ENCODE peak calls at places on chromosomes 6 and 20, in ten cellular contexts. U is kidney; L is breast epithelium; X is CD8-positive, alpha-beta T cell; G is AG09309; E is ascending aorta; H is hepatocyte; Y is psoas muscle; B is PC-9; Z is mammary epithelial cell. S is an unnamed sample.

GRCh38 chr6:35224720-35225119 is 11.0 kb downstream of the SCUBE3 start:
- DNase-seq in U (no peak), L (no peak), X (no peak), G (no peak), E (no peak), H (no peak), Y (no peak), B (no peak), Z (no peak), S (no peak)

GRCh38 chr20:60559462-60559861 is 601.2 kb downstream of the CDH26 start:
- DNase-seq in U (no peak), L (no peak), X (no peak), G (no peak), E (no peak), H (no peak), Y (no peak), B (no peak), Z (no peak), S (no peak)

GRCh38 chr6:42108071-42108470 is 34.3 kb downstream of the C6orf132 start:
- DNase-seq in U (no peak), L (no peak), X (no peak), G (no peak), E (no peak), H (no peak), Y (no peak), B (no peak), Z (no peak), S (no peak)

GRCh38 chr6:154510144-154510905 is at the start of gene CNKSR3:
- DNase-seq in U (peak), L (peak), X (no peak), G (peak), E (peak), H (peak), Y (peak), B (peak), Z (peak), S (peak)

GRCh38 chr20:13008761-13009681 is at the start of gene SPTLC3:
- DNase-seq in U (peak), L (peak), X (no peak), G (peak), E (no peak), H (peak), Y (peak), B (peak), Z (peak), S (peak)

GRCh38 chr6:2596222-2596621 is 154.5 kb downstream of the MYLK4 start:
- DNase-seq in U (no peak), L (no peak), X (no peak), G (no peak), E (no peak), H (no peak), Y (no peak), B (no peak), Z (no peak), S (no peak)

GRCh38 chr6:148769304-148769968 is 22.6 kb downstream of the UST start:
- DNase-seq in U (no peak), L (no peak), X (no peak), G (no peak), E (no peak), H (no peak), Y (no peak), B (no peak), Z (no peak), S (no peak)

GRCh38 chr20:49132995-49133451 is 55.1 kb downstream of the STAU1 start:
- DNase-seq in U (no peak), L (no peak), X (no peak), G (peak), E (no peak), H (peak), Y (no peak), B (peak), Z (peak), S (peak)

GRCh38 chr6:13404115-13404891 is 76.0 kb upstream of the TBC1D7 start:
- DNase-seq in U (no peak), L (no peak), X (no peak), G (no peak), E (no peak), H (no peak), Y (no peak), B (no peak), Z (peak), S (no peak)

GRCh38 chr20:57660510-57661199 is 40.4 kb upstream of the ZBP1 start:
- DNase-seq in U (no peak), L (peak), X (no peak), G (no peak), E (no peak), H (no peak), Y (no peak), B (no peak), Z (no peak), S (no peak)

DNA sequence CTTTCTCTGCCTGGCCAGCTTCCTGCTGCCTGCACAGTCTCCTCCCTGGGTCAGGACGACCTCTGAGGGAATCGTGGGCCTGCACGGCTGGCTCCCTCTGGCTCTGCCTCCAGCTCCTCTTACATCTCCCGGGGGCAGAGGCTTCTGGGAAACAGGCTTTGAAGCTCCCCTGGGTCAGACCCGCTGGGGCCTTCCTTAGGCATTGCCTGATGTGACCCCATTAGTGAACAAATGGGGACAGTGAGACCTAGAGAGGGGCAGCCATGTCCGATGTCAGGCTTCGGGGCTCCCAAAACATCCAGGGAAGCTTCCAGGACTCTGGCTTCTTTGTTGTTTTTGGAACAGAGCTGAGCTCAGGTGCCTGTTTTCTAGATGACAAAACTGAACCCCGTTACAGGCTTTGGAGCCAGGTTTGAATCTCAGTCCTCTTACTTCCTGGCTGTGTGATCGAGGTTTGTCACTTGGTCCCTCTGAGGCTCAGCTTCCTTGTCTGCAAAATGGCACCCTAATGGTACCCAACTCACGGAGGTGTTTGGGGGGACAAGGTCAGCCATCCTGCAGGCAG is 94.3 kb downstream of the CEBPB start:
- DNase-seq in U (peak), L (no peak), X (no peak), G (no peak), E (no peak), H (no peak), Y (peak), B (no peak), Z (no peak), S (no peak)
- H3K4me3 ChIP-seq in U (no peak), L (no peak), X (no peak), G (no peak), E (no peak), H (no peak), Y (no peak), B (peak), Z (no peak), S (no peak)

GRCh38 chr20:38651154-38651553 is 49.5 kb downstream of the ARHGAP40 start:
- DNase-seq in U (no peak), L (no peak), X (no peak), G (no peak), E (no peak), H (no peak), Y (no peak), B (peak), Z (no peak), S (no peak)
- TF ChIP-seq CTCF in U (no peak), L (no peak), X (no peak), G (no peak), E (no peak), H (no peak), Y (no peak), B (no peak), Z (no peak), S (no peak)

GRCh38 chr20:38215789-38216182 is 44.7 kb downstream of the KIAA1755 start:
- DNase-seq in U (no peak), L (no peak), X (no peak), G (no peak), E (no peak), H (no peak), Y (no peak), B (no peak), Z (no peak), S (no peak)
- H3K4me3 ChIP-seq in U (no peak), L (no peak), X (no peak), G (no peak), E (no peak), H (no peak), Y (no peak), B (no peak), Z (no peak), S (no peak)

GRCh38 chr20:33666293-33667244 is at the start of gene ACTL10:
- DNase-seq in U (peak), L (peak), X (peak), G (peak), E (peak), H (peak), Y (peak), B (peak), Z (peak), S (peak)

GRCh38 chr20:33669224-33669623 is 2.5 kb downstream of the ACTL10 start:
- DNase-seq in U (peak), L (no peak), X (no peak), G (no peak), E (no peak), H (no peak), Y (no peak), B (no peak), Z (no peak), S (no peak)

GRCh38 chr20:33668087-33668790 is 1.5 kb downstream of the ACTL10 start:
- DNase-seq in U (peak), L (peak), X (no peak), G (no peak), E (no peak), H (peak), Y (no peak), B (no peak), Z (no peak), S (no peak)

GRCh38 chr20:33668791-33669155 is 2.0 kb downstream of the ACTL10 start:
- DNase-seq in U (no peak), L (no peak), X (no peak), G (no peak), E (no peak), H (no peak), Y (no peak), B (no peak), Z (no peak), S (no peak)

GRCh38 chr20:33667245-33668086 is 723 bp downstream of the ACTL10 start:
- DNase-seq in U (peak), L (peak), X (peak), G (no peak), E (no peak), H (no peak), Y (peak), B (peak), Z (peak), S (peak)
- TF ChIP-seq CTCF in U (no peak), L (no peak), X (peak), G (no peak), E (peak), H (no peak), Y (no peak), B (no peak), Z (no peak), S (peak)

GRCh38 chr20:32537657-32538525 is 47.2 kb downstream of the NOL4L start:
- DNase-seq in U (no peak), L (no peak), X (no peak), G (no peak), E (no peak), H (peak), Y (no peak), B (peak), Z (no peak), S (no peak)

GRCh38 chr20:32534661-32535240 is 50.4 kb downstream of the NOL4L start:
- DNase-seq in U (no peak), L (no peak), X (no peak), G (no peak), E (no peak), H (no peak), Y (no peak), B (no peak), Z (no peak), S (no peak)

GRCh38 chr20:32536861-32537656 is 48.1 kb downstream of the NOL4L start:
- DNase-seq in U (peak), L (no peak), X (peak), G (no peak), E (no peak), H (peak), Y (peak), B (peak), Z (no peak), S (no peak)

GRCh38 chr20:32535953-32536823 is 48.9 kb downstream of the NOL4L start:
- DNase-seq in U (peak), L (no peak), X (peak), G (no peak), E (no peak), H (peak), Y (peak), B (peak), Z (no peak), S (no peak)

GRCh38 chr20:32535316-32535952 is 49.7 kb downstream of the NOL4L start:
- DNase-seq in U (no peak), L (no peak), X (no peak), G (no peak), E (no peak), H (no peak), Y (no peak), B (no peak), Z (no peak), S (no peak)
- H3K4me3 ChIP-seq in U (no peak), L (no peak), X (peak), G (no peak), E (no peak), H (no peak), Y (peak), B (peak), Z (no peak), S (peak)

GRCh38 chr6:39301606-39302005 is 12.6 kb downstream of the KCNK17 start:
- DNase-seq in U (peak), L (no peak), X (no peak), G (no peak), E (no peak), H (no peak), Y (no peak), B (no peak), Z (no peak), S (no peak)
- TF ChIP-seq CTCF in U (no peak), L (no peak), X (no peak), G (peak), E (no peak), H (peak), Y (peak), B (peak), Z (peak), S (no peak)

GRCh38 chr6:139290787-139291294 is 957 bp downstream of the TXLNB start:
- DNase-seq in U (no peak), L (no peak), X (no peak), G (no peak), E (no peak), H (no peak), Y (no peak), B (peak), Z (no peak), S (no peak)

GRCh38 chr6:139287868-139288267 is 3.9 kb downstream of the TXLNB start:
- DNase-seq in U (no peak), L (no peak), X (no peak), G (no peak), E (no peak), H (no peak), Y (no peak), B (no peak), Z (no peak), S (no peak)

GRCh38 chr6:139285590-139285989 is 6.2 kb downstream of the TXLNB start:
- DNase-seq in U (no peak), L (no peak), X (no peak), G (no peak), E (no peak), H (no peak), Y (no peak), B (peak), Z (no peak), S (no peak)

GRCh38 chr6:139289233-139289632 is 2.6 kb downstream of the TXLNB start:
- DNase-seq in U (no peak), L (no peak), X (no peak), G (no peak), E (no peak), H (no peak), Y (no peak), B (no peak), Z (no peak), S (no peak)

GRCh38 chr6:139288496-139289040 is 3.2 kb downstream of the TXLNB start:
- DNase-seq in U (no peak), L (no peak), X (no peak), G (no peak), E (no peak), H (no peak), Y (no peak), B (peak), Z (no peak), S (no peak)
- H3K4me3 ChIP-seq in U (no peak), L (no peak), X (no peak), G (no peak), E (no peak), H (no peak), Y (peak), B (no peak), Z (no peak), S (no peak)

GRCh38 chr6:165988306-165988756 is 179.3 kb downstream of the TBXT start:
- DNase-seq in U (peak), L (no peak), X (no peak), G (no peak), E (no peak), H (no peak), Y (no peak), B (no peak), Z (no peak), S (no peak)
- TF ChIP-seq CTCF in U (no peak), L (no peak), X (no peak), G (no peak), E (no peak), H (no peak), Y (no peak), B (no peak), Z (no peak), S (no peak)

DNA sequence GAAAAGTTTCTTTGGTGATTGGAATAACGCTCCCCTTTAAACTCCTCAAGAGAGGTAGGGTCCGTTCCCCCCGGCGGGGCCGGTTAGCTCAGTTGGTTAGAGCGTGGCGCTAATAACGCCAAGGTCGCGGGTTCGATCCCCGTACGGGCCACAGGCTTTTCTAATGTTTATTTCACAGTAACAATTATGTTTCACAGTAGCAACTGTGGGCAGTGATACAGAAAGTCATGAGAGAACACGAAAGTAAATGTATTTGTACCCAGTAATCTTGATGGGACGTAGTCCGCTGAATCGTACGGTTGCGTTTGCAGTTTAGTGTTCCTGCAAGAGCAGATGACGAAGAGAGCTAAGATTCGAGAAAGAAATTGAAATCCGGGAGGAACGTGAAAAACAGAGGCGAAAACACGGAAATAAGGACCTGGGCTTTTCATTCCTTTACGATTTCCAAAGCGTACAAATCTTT is 505.5 kb downstream of the PRIM2 start:
- DNase-seq in U (no peak), L (no peak), X (no peak), G (no peak), E (no peak), H (no peak), Y (no peak), B (no peak), Z (no peak), S (no peak)
- H3K4me3 ChIP-seq in U (no peak), L (no peak), X (no peak), G (no peak), E (no peak), H (no peak), Y (no peak), B (no peak), Z (no peak), S (no peak)